ENCODE peak calls at places on chromosomes 3 and 15, in seven cellular contexts. A is NCI-H2081 treated with DMSO at 0.1 percent for 48 hours; P is activated CD8-positive, alpha-beta memory T cell treated with anti-CD3 and anti-CD28 coated beads, Interleukin-2, amount 50 U/mL, for 48 hours; L is HuH-7; B is uterus; G is activated T-cell treated with anti-CD3 and anti-CD28 coated beads, Interleukin-2, amount 50 U/mL, for 1 hour; M is psoas muscle. Q is an unnamed sample.

GRCh38 chr15:78804391-78804792 is 6.9 kb downstream of the ADAMTS7 start:
- DNase-seq in A (no peak), L (no peak), G (no peak), P (no peak), M (no peak), B (no peak), Q (no peak)

GRCh38 chr3:62553811-62554210 is 180.5 kb upstream of the FEZF2 start:
- DNase-seq in P (no peak), L (no peak), A (no peak), B (no peak), M (no peak), G (no peak), Q (no peak)

GRCh38 chr3:124811441-124811840 is 75.7 kb downstream of the ITGB5 start:
- DNase-seq in P (no peak), G (no peak), M (no peak), B (no peak), L (no peak), A (no peak), Q (no peak)

GRCh38 chr15:43469867-43470266 is 23.1 kb downstream of the TP53BP1 start:
- DNase-seq in P (no peak), L (no peak), A (no peak), B (no peak), M (no peak), G (no peak), Q (no peak)

GRCh38 chr15:64288577-64288976 is 67.4 kb downstream of the CSNK1G1 start:
- DNase-seq in P (no peak), G (no peak), B (no peak), M (no peak), A (no peak), L (no peak), Q (no peak)

GRCh38 chr3:81658322-81658997 is 103.0 kb downstream of the GBE1 start:
- DNase-seq in L (no peak), G (no peak), B (no peak), P (no peak), A (no peak), M (no peak), Q (no peak)

GRCh38 chr15:60758961-60759729 is 280.2 kb upstream of the ICE2 start:
- DNase-seq in L (no peak), G (no peak), A (no peak), B (no peak), P (no peak), M (no peak), Q (no peak)

GRCh38 chr3:179687967-179688535 is 35.2 kb downstream of the USP13 start:
- DNase-seq in G (no peak), P (no peak), L (no peak), B (no peak), M (no peak), A (no peak), Q (no peak)

GRCh38 chr15:53917109-53917508 is 61.1 kb upstream of the UNC13C start:
- DNase-seq in G (no peak), M (no peak), B (no peak), A (no peak), P (no peak), L (no peak), Q (no peak)

GRCh38 chr15:73232771-73233170 is 136.0 kb downstream of the HCN4 start:
- DNase-seq in B (no peak), L (no peak), A (no peak), M (no peak), P (no peak), G (no peak), Q (no peak)

Q was measured in type B pancreatic cell.